ENCODE peak calls at places on chromosomes 1 and 21, in nine cellular contexts. M is CD8-positive, alpha-beta T cell; C is Peyer's patch; L is tibial artery; B is A549; F is IMR-90; K is cardiac muscle cell; E is thoracic aorta; J is body of pancreas. U is an unnamed sample.

GRCh38 chr1:245258271-245258920 is 103.6 kb downstream of the KIF26B start:
- DNase-seq in M (no peak), C (no peak), L (no peak), B (no peak), F (no peak), K (no peak), E (no peak), J (peak; percentile 63), U (no peak)

GRCh38 chr1:39160703-39161102 is 43.8 kb upstream of the MACF1 start:
- DNase-seq in M (no peak), C (no peak), L (no peak), B (no peak), F (no peak), K (no peak), E (no peak), J (no peak), U (no peak)

GRCh38 chr1:165507570-165507969 is 36.2 kb upstream of the LRRC52 start:
- DNase-seq in M (no peak), C (no peak), L (no peak), B (no peak), F (no peak), K (no peak), E (no peak), J (no peak), U (no peak)

GRCh38 chr1:235203428-235203827 is 42.4 kb upstream of the RBM34 start:
- DNase-seq in M (no peak), C (no peak), L (no peak), B (no peak), F (no peak), K (no peak), E (no peak), J (no peak), U (no peak)

GRCh38 chr1:101379939-101380338 is 143.1 kb downstream of the S1PR1 start:
- DNase-seq in M (no peak), C (no peak), L (no peak), B (no peak), F (no peak), K (no peak), E (no peak), J (no peak), U (no peak)

GRCh38 chr1:234519506-234519905 is 40.5 kb upstream of the TARBP1 start:
- DNase-seq in M (no peak), C (no peak), L (no peak), B (no peak), F (no peak), K (no peak), E (no peak), J (no peak), U (no peak)

GRCh38 chr21:33949516-33950424 is 34.2 kb upstream of the ATP5PO start:
- DNase-seq in M (no peak), C (peak; percentile 39), L (no peak), B (no peak), F (no peak), K (no peak), E (no peak), J (no peak), U (no peak)

GRCh38 chr1:39238476-39238875 is 34.0 kb downstream of the MACF1 start:
- DNase-seq in M (no peak), C (no peak), L (no peak), B (no peak), F (peak; percentile 91), K (peak; percentile 96), E (no peak), J (no peak), U (no peak)

GRCh38 chr1:183632964-183633363 is 2.6 kb downstream of the ARPC5 start:
- DNase-seq in M (no peak), C (no peak), L (no peak), B (no peak), F (no peak), K (no peak), E (no peak), J (no peak), U (no peak)

GRCh38 chr1:22284236-22284635 is 141.3 kb upstream of the WNT4 start:
- DNase-seq in M (no peak), C (no peak), L (no peak), B (no peak), F (no peak), K (no peak), E (no peak), J (no peak), U (no peak)

GRCh38 chr1:51648180-51649109 is 31.6 kb downstream of the OSBPL9 start:
- DNase-seq in M (no peak), C (no peak), L (peak; percentile 48), B (peak; percentile 56), F (peak; percentile 93), K (peak; percentile 88), E (no peak), J (no peak), U (no peak)

GRCh38 chr1:203328714-203329122 is 22.2 kb downstream of the FMOD start:
- DNase-seq in M (no peak), C (no peak), L (no peak), B (peak; percentile 24), F (no peak), K (no peak), E (no peak), J (peak; percentile 90), U (no peak)

GRCh38 chr21:33642896-33643657 is 776 bp downstream of the ITSN1 start:
- DNase-seq in M (no peak), C (no peak), L (peak; percentile 30), B (peak; percentile 12), F (peak; percentile 36), K (peak; percentile 35), E (no peak), J (peak; percentile 24), U (no peak)

GRCh38 chr1:31366796-31367195 is 6.1 kb downstream of the FABP3 start:
- DNase-seq in M (no peak), C (no peak), L (no peak), B (no peak), F (no peak), K (no peak), E (no peak), J (no peak), U (no peak)

GRCh38 chr1:9877962-9878361 is 32.1 kb downstream of the CTNNBIP1 start:
- DNase-seq in M (no peak), C (no peak), L (no peak), B (no peak), F (no peak), K (no peak), E (no peak), J (no peak), U (no peak)

GRCh38 chr1:41656088-41656487 is 171.6 kb upstream of the EDN2 start:
- DNase-seq in M (no peak), C (no peak), L (no peak), B (no peak), F (no peak), K (no peak), E (no peak), J (no peak), U (no peak)

GRCh38 chr1:3067301-3067670 is 1.7 kb upstream of the PRDM16 start:
- DNase-seq in M (no peak), C (no peak), L (no peak), B (no peak), F (no peak), K (no peak), E (no peak), J (peak; percentile 38), U (no peak)
- H3K4me3 ChIP-seq in M (no peak overlapping the region), C (no peak overlapping the region), L (peak overlapping the region; percentile 92), B (no peak overlapping the region), F (no peak overlapping the region), K (peak overlapping the region; percentile 80), E (peak overlapping the region; percentile 91), J (no peak overlapping the region), U (peak overlapping the region; percentile 95)

GRCh38 chr1:93851878-93852277 is 27.1 kb downstream of the DNTTIP2 start:
- DNase-seq in M (no peak), C (no peak), L (no peak), B (no peak), F (no peak), K (no peak), E (no peak), J (no peak), U (no peak)
- H3K4me1 ChIP-seq in M (peaks cover 7% of the 10 kb centered on the region), C (no peaks in the 10 kb centered on the region), L (no peaks in the 10 kb centered on the region), B (peaks cover 5% of the 10 kb centered on the region), F (no peaks in the 10 kb centered on the region), K (no peaks in the 10 kb centered on the region), E (peaks cover 3% of the 10 kb centered on the region), J (peaks cover 7% of the 10 kb centered on the region), U (no peaks in the 10 kb centered on the region)

DNA sequence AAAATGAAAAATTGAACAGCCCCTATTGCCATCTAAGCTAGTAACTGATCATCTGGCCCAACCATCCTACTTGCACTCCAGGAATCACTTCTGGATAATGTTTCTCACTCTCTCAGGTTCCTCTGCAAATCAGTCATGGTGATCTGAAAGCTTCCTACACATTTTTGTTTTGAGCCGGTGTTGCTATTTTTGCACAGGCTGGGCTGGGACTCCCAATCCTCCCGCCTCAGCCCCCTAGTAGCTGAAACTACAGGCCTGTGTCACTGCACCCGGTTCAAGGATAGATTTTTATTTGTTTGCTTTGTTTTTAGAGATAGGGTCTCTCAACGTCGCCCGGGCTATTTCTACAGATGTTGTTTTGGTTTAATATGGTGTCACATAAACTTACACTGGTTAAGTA is 40.5 kb upstream of the HMCN1 start:
- DNase-seq in M (no peak), C (no peak), L (no peak), B (no peak), F (no peak), K (no peak), E (no peak), J (no peak), U (no peak)
- H3K4me3 ChIP-seq in M (peak overlapping the region; percentile 31), C (peak overlapping the region; percentile 2), L (peak overlapping the region; percentile 15), B (no peak overlapping the region), F (no peak overlapping the region), K (no peak overlapping the region), E (peak overlapping the region; percentile 47), J (no peak overlapping the region), U (no peak overlapping the region)

DNA sequence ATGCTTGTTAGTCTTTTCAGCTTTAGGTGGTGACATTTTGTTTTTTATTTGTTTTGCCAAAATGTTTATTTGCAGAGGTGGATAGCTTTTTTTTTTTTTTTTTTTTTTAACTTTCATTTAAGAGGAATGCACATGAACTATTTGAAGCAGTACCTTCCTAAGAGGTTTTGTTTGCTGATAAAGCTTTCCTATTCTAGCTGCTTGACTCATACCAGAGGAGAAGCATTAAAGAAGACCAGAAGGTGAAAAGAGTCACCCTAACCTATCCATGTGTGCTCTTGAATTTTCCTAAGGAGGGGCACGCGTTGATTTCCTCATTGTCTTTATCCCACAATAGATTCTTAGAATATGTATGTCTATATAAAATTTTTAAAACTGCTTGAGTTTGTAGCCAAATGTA is 57.7 kb downstream of the PRDM2 start:
- DNase-seq in M (no peak), C (no peak), L (no peak), B (no peak), F (no peak), K (no peak), E (no peak), J (no peak), U (no peak)
- H3K4me1 ChIP-seq in M (peaks cover 80% of the 10 kb centered on the region), C (peaks cover 22% of the 10 kb centered on the region), L (peaks cover 31% of the 10 kb centered on the region), B (peaks cover 15% of the 10 kb centered on the region), F (peaks cover 9% of the 10 kb centered on the region), K (peaks cover 19% of the 10 kb centered on the region), E (peaks cover 48% of the 10 kb centered on the region), J (peaks cover 77% of the 10 kb centered on the region), U (peaks cover 48% of the 10 kb centered on the region)